ENCODE peak calls at places on chromosomes 16 and 17, in nine cellular contexts. B is left ventricle myocardium inferior; C is endothelial cell of umbilical vein; J is GF-D8; K is T-helper 2 cell; Q is naive thymus-derived CD4-positive, alpha-beta T cell; D is hepatic stellate cell; N is DMS79; A is EH. S is an unnamed sample.

GRCh38 chr17:78884148-78884870 is 18.7 kb downstream of the CEP295NL start:
- DNase-seq in B (no peak), C (no peak), J (no peak), K (no peak), Q (no peak), D (peak; percentile 55), N (no peak), A (peak; percentile 49), S (no peak)

GRCh38 chr17:29933379-29933778 is 3.4 kb upstream of the SSH2 start:
- DNase-seq in B (no peak), C (peak; percentile 24), J (no peak), K (no peak), Q (no peak), D (no peak), N (no peak), A (peak; percentile 47), S (no peak)

GRCh38 chr17:68101992-68102758 is 66.6 kb downstream of the KPNA2 start:
- DNase-seq in B (no peak), C (peak; percentile 28), J (no peak), K (no peak), Q (peak; percentile 38), D (no peak), N (peak; percentile 0), A (peak; percentile 9), S (peak; percentile 38)

GRCh38 chr17:9090641-9091096 is 69.4 kb downstream of the NTN1 start:
- DNase-seq in B (no peak), C (no peak), J (no peak), K (no peak), Q (no peak), D (no peak), N (no peak), A (no peak), S (no peak)

GRCh38 chr17:70855401-70856054 is 686.2 kb downstream of the KCNJ2 start:
- DNase-seq in B (no peak), C (no peak), J (no peak), K (no peak), Q (no peak), D (no peak), N (no peak), A (no peak), S (no peak)

GRCh38 chr16:59604331-59604730 is 870.2 kb upstream of the GOT2 start:
- DNase-seq in B (no peak), C (no peak), J (no peak), K (no peak), Q (no peak), D (no peak), N (no peak), A (peak; percentile 57), S (no peak)

GRCh38 chr17:74524751-74525725 is 6.2 kb downstream of the CD300LB start:
- DNase-seq in B (no peak), C (no peak), J (no peak), K (no peak), Q (no peak), D (no peak), N (no peak), A (no peak), S (no peak)

GRCh38 chr16:81951564-81951963 is 59.7 kb downstream of the SDR42E1 start:
- DNase-seq in B (no peak), C (no peak), J (no peak), K (no peak), Q (no peak), D (no peak), N (no peak), A (no peak), S (no peak)

GRCh38 chr17:57651996-57652395 is 93.1 kb downstream of the CCDC182 start:
- DNase-seq in B (no peak), C (no peak), J (no peak), K (no peak), Q (no peak), D (no peak), N (no peak), A (no peak), S (no peak)

GRCh38 chr17:57135748-57136342 is 50.8 kb downstream of the AKAP1 start:
- DNase-seq in B (no peak), C (peak; percentile 9), J (no peak), K (no peak), Q (no peak), D (no peak), N (no peak), A (no peak), S (no peak)

GRCh38 chr17:77233635-77234334 is 93.0 kb downstream of the SEC14L1 start:
- DNase-seq in B (no peak), C (peak; percentile 74), J (no peak), K (no peak), Q (no peak), D (peak; percentile 57), N (no peak), A (peak; percentile 51), S (peak; percentile 87)

GRCh38 chr16:23909792-23910418 is 74.1 kb downstream of the PRKCB start:
- DNase-seq in B (no peak), C (no peak), J (no peak), K (no peak), Q (no peak), D (no peak), N (no peak), A (no peak), S (no peak)

GRCh38 chr16:54077412-54077821 is 209.2 kb downstream of the IRX3 start:
- DNase-seq in B (no peak), C (peak; percentile 88), J (no peak), K (no peak), Q (no peak), D (no peak), N (no peak), A (peak; percentile 65), S (peak; percentile 4)

GRCh38 chr16:86965840-86966239 is 351.4 kb downstream of the C16orf95 start:
- DNase-seq in B (no peak), C (no peak), J (no peak), K (no peak), Q (no peak), D (no peak), N (no peak), A (no peak), S (no peak)

GRCh38 chr16:66886914-66887313 is 6.6 kb downstream of the PDP2 start:
- DNase-seq in B (no peak), C (peak; percentile 16), J (no peak), K (no peak), Q (no peak), D (no peak), N (no peak), A (peak; percentile 32), S (no peak)

GRCh38 chr17:63116228-63116627 is 150.2 kb downstream of the TANC2 start:
- DNase-seq in B (no peak), C (no peak), J (no peak), K (no peak), Q (no peak), D (no peak), N (no peak), A (no peak), S (no peak)

GRCh38 chr17:21524211-21524591 is 148.0 kb downstream of the KCNJ12 start:
- DNase-seq in B (no peak), C (no peak), J (no peak), K (no peak), Q (no peak), D (peak; percentile 77), N (no peak), A (peak; percentile 65), S (no peak)

GRCh38 chr17:41664587-41665565 is 23.8 kb upstream of the EIF1 start:
- DNase-seq in B (no peak), C (no peak), J (no peak), K (no peak), Q (no peak), D (no peak), N (no peak), A (no peak), S (no peak)

GRCh38 chr17:81656835-81657234 is 493 bp upstream of the PDE6G start:
- DNase-seq in B (no peak), C (peak; percentile 53), J (peak; percentile 28), K (no peak), Q (no peak), D (no peak), N (no peak), A (no peak), S (no peak)